ENCODE peak calls at places on chromosomes 11 and 22, in five cellular contexts. B is choroid plexus epithelial cell, Y is LNCaP clone FGC, U is dorsolateral prefrontal cortex, M is fibroblast of the aortic adventitia. I is an unnamed sample.

GRCh38 chr22:40238425-40239344 is 61.0 kb downstream of the TNRC6B start:
- DNase-seq in B (peak; percentile 85), Y (no peak), U (no peak), M (peak; percentile 62), I (peak; percentile 35)

GRCh38 chr22:38271927-38272372 is 860 bp downstream of the TMEM184B start:
- DNase-seq in B (no peak), Y (no peak), U (no peak), M (no peak), I (no peak)

GRCh38 chr11:116925050-116925449 is 87.6 kb upstream of the APOA1 start:
- DNase-seq in B (no peak), Y (no peak), U (no peak), M (no peak), I (no peak)

GRCh38 chr22:20240900-20241299 is 27.2 kb downstream of the RTN4R start:
- DNase-seq in B (no peak), Y (no peak), U (no peak), M (no peak), I (no peak)

GRCh38 chr22:38449776-38450175 is 5.2 kb downstream of the KCNJ4 start:
- DNase-seq in B (no peak), Y (no peak), U (peak; percentile 51), M (no peak), I (no peak)

GRCh38 chr11:130873766-130874165 is 42.5 kb downstream of the SNX19 start:
- DNase-seq in B (peak; percentile 28), Y (no peak), U (no peak), M (peak; percentile 26), I (no peak)

GRCh38 chr11:71116435-71117040 is 135.8 kb downstream of the SHANK2 start:
- DNase-seq in B (no peak), Y (no peak), U (no peak), M (no peak), I (no peak)

GRCh38 chr11:6602096-6602940 is 1.1 kb downstream of the RRP8 start:
- DNase-seq in B (no peak), Y (no peak), U (no peak), M (no peak), I (no peak)

GRCh38 chr11:39745401-39745800 is 1714.1 kb downstream of the LRRC4C start:
- DNase-seq in B (no peak), Y (no peak), U (no peak), M (no peak), I (no peak)

GRCh38 chr11:67384851-67385366 is 6.9 kb upstream of the RAD9A start:
- DNase-seq in B (peak; percentile 42), Y (no peak), U (peak; percentile 64), M (peak; percentile 58), I (no peak)

GRCh38 chr11:103703954-103704353 is 332.5 kb upstream of the DDI1 start:
- DNase-seq in B (no peak), Y (no peak), U (no peak), M (no peak), I (no peak)

GRCh38 chr11:97022942-97023341 is 633.1 kb downstream of the JRKL start:
- DNase-seq in B (no peak), Y (no peak), U (no peak), M (no peak), I (no peak)

GRCh38 chr11:86167499-86168161 is 76.9 kb upstream of the EED start:
- DNase-seq in B (peak; percentile 54), Y (peak; percentile 79), U (no peak), M (peak; percentile 51), I (no peak)

GRCh38 chr11:121250843-121251242 is 41.7 kb upstream of the SC5D start:
- DNase-seq in B (peak; percentile 34), Y (no peak), U (no peak), M (no peak), I (no peak)

GRCh38 chr11:123381817-123382554 is 48.1 kb upstream of the GRAMD1B start:
- DNase-seq in B (no peak), Y (no peak), U (no peak), M (no peak), I (no peak)

GRCh38 chr11:119426142-119426541 is 3.2 kb upstream of the THY1 start:
- DNase-seq in B (no peak), Y (no peak), U (no peak), M (no peak), I (no peak)

GRCh38 chr11:118705111-118705741 is 25.8 kb upstream of the TREH start:
- DNase-seq in B (no peak), Y (no peak), U (peak; percentile 46), M (no peak), I (no peak)

GRCh38 chr11:34978236-34979191 is 62.1 kb downstream of the PDHX start:
- DNase-seq in B (peak; percentile 39), Y (no peak), U (no peak), M (no peak), I (no peak)

GRCh38 chr11:86663741-86664140 is 8.7 kb downstream of the ME3 start:
- DNase-seq in B (no peak), Y (no peak), U (no peak), M (no peak), I (no peak)

GRCh38 chr22:35212020-35212419 is 45.3 kb upstream of the HMGXB4 start:
- DNase-seq in B (peak; percentile 76), Y (no peak), U (no peak), M (peak; percentile 50), I (no peak)

GRCh38 chr22:37607912-37608476 is 640 bp upstream of the GGA1 start:
- DNase-seq in B (no peak), Y (no peak), U (no peak), M (no peak), I (no peak)

GRCh38 chr11:30424851-30425250 is 101.9 kb downstream of the ARL14EP start:
- DNase-seq in B (no peak), Y (no peak), U (no peak), M (no peak), I (no peak)

GRCh38 chr11:100681064-100681502 is 6.0 kb upstream of the ARHGAP42 start:
- DNase-seq in B (peak; percentile 69), Y (no peak), U (no peak), M (no peak), I (no peak)

GRCh38 chr22:38214248-38215056 is 12.7 kb downstream of the MAFF start:
- DNase-seq in B (peak; percentile 75), Y (no peak), U (no peak), M (peak; percentile 49), I (no peak)

GRCh38 chr11:26087095-26087935 is 244.6 kb upstream of the ANO3 start:
- DNase-seq in B (no peak), Y (no peak), U (no peak), M (no peak), I (no peak)

GRCh38 chr11:14860511-14860910 is 31.5 kb downstream of the CYP2R1 start:
- DNase-seq in B (no peak), Y (no peak), U (no peak), M (no peak), I (no peak)

GRCh38 chr11:65434667-65435179 is 12.1 kb downstream of the NEAT1 start:
- DNase-seq in B (peak; percentile 65), Y (no peak), U (no peak), M (peak; percentile 57), I (no peak)

GRCh38 chr11:118143661-118144185 is 8.9 kb downstream of the SCN4B start:
- DNase-seq in B (no peak), Y (no peak), U (no peak), M (no peak), I (no peak)

GRCh38 chr11:65316311-65316978 is 1.8 kb downstream of the CDC42EP2 start:
- DNase-seq in B (peak; percentile 82), Y (no peak), U (no peak), M (peak; percentile 100), I (peak; percentile 95)

GRCh38 chr22:27720860-27721259 is 80.7 kb downstream of the MN1 start:
- DNase-seq in B (no peak), Y (no peak), U (no peak), M (no peak), I (no peak)

GRCh38 chr11:107928767-107929507 is 689 bp downstream of the RAB39A start:
- DNase-seq in B (no peak), Y (no peak), U (no peak), M (no peak), I (no peak)

GRCh38 chr11:105719073-105719846 is 109.4 kb downstream of the GRIA4 start:
- DNase-seq in B (peak; percentile 72), Y (no peak), U (no peak), M (peak; percentile 3), I (peak; percentile 4)

GRCh38 chr22:25068701-25069100 is 116.2 kb downstream of the KIAA1671 start:
- DNase-seq in B (no peak), Y (no peak), U (no peak), M (no peak), I (no peak)

DNA sequence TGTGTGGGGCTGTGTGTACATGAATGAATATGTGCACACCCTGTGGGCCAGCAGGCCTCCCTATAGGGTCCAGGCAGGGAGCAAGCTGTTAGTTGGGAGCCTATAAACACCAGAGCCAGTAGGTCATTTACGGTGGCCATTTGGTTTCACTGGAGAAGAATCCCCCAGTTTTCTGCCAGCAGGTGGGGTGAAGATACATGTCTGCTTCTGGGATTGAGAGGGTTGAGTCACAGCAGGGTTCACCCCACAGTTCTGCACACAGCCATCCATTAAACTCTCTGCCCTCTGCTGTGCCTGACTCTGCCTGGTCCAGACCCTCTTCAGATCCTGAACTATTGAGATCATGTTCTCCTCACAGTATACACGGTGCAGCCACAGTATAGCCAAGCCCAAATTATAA is 34.9 kb downstream of the BARX2 start:
- DNase-seq in B (no peak), Y (no peak), U (no peak), M (no peak), I (no peak)
- TF ChIP-seq CTCF in B (no peak), Y (no peak), U (no peak), M (no peak), I (no peak)

DNA sequence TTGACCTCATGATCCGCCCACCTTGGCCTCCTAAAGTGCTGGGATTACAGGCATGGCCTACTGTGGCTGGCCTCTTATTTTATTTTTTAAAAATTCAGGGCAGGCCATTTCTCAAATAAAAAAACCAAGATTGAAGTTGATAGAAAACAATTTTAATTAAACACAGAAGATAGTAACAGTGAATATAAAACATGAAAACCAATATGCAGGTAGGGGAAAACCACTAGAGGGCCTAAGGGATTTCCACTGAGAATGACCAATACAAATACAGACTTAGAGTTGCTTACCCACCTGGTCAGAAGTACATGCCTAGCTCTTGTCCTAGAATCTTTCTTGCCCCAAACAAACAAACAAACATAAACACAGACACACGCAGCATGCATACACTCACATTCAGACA is 1.7 kb upstream of the RTCB start:
- DNase-seq in B (peak; percentile 69), Y (no peak), U (no peak), M (peak; percentile 46), I (no peak)
- TF ChIP-seq CTCF in B (peak; percentile 70), Y (peak; percentile 43), U (peak; percentile 36), M (peak; percentile 51), I (peak; percentile 43)

DNA sequence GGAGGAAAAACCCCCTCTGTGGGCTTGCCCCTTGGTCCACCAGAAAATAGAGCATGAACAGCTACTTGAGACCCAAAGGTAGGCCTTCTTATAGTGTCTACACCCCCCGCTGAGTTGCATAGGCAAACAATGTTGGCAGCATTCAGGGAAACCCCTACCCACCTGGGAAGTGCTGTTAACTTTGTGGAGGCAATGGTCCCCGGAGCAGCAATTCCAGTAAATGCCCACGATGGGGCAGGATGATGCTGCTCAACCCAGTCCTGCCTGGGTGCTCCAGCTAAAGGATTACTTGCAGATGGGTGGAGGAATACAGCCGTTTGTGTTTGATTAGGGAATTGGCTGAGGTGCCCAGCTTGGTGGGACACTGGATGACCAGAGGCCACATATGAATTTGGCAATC is 381.3 kb upstream of the ANO5 start:
- DNase-seq in B (no peak), Y (peak; percentile 4), U (no peak), M (no peak), I (no peak)
- TF ChIP-seq CTCF in B (no peak), Y (peak; percentile 51), U (no peak), M (no peak), I (no peak)

GRCh38 chr11:127844843-127845242 is 742.5 kb downstream of the ETS1 start:
- DNase-seq in B (no peak), Y (no peak), U (no peak), M (no peak), I (no peak)

GRCh38 chr11:127843483-127844396 is 743.6 kb downstream of the ETS1 start:
- DNase-seq in B (peak; percentile 76), Y (peak; percentile 19), U (peak; percentile 87), M (peak; percentile 75), I (peak; percentile 47)
- TF ChIP-seq CTCF in B (peak; percentile 77), Y (peak; percentile 79), U (peak; percentile 65), M (peak; percentile 73), I (peak; percentile 75)

I was measured in HFF-Myc.